ENCODE peak calls at places on chromosomes 4 and X, in eight cellular contexts. V is CD8-positive, alpha-beta memory T cell; L is NCI-H345; H is activated CD4-positive, alpha-beta T cell treated with anti-CD3 and anti-CD28 coated beads, Interleukin-2, amount 50 U/mL, for 4 hours; M is kidney epithelial cell; Z is ELR; U is stimulated activated CD4-positive, alpha-beta T cell treated with anti-CD3 and anti-CD28 coated beads, Interleukin-4, amount 100 ng/mL, for 4 hours; E is T-helper 1 cell. P is an unnamed sample.
A peak's percentile ranks its signal among the peaks of the same experiment; 100 is the strongest.

GRCh38 chr4:6470502-6471302 is 1.7 kb downstream of the PPP2R2C start:
- DNase-seq in V (no peak), L (peak; percentile 40), H (no peak), M (no peak), Z (peak; percentile 52), U (no peak), E (no peak), P (peak; percentile 41)

GRCh38 chrX:2500091-2500680 is 590 bp downstream of the DHRSX start:
- DNase-seq in V (peak; percentile 3), L (no peak), H (no peak), M (no peak), Z (peak; percentile 79), U (no peak), E (no peak), P (no peak)

GRCh38 chr4:162841769-162842168 is 324.9 kb downstream of the NAF1 start:
- DNase-seq in V (no peak), L (no peak), H (no peak), M (no peak), Z (no peak), U (no peak), E (no peak), P (no peak)

GRCh38 chr4:136036744-136037143 is 1495.5 kb downstream of the PCDH18 start:
- DNase-seq in V (no peak), L (no peak), H (no peak), M (peak; percentile 47), Z (peak; percentile 61), U (no peak), E (no peak), P (no peak)

GRCh38 chr4:39698424-39699009 is 581 bp downstream of the UBE2K start:
- DNase-seq in V (no peak), L (peak; percentile 26), H (peak; percentile 18), M (no peak), Z (peak; percentile 58), U (peak; percentile 43), E (peak; percentile 25), P (peak; percentile 67)

GRCh38 chr4:25635501-25635900 is 20.1 kb upstream of the SLC34A2 start:
- DNase-seq in V (no peak), L (no peak), H (no peak), M (no peak), Z (no peak), U (no peak), E (no peak), P (no peak)

GRCh38 chr4:189022441-189023035 is 883.3 kb downstream of the TRIML1 start:
- DNase-seq in V (no peak), L (no peak), H (no peak), M (peak; percentile 9), Z (peak; percentile 34), U (no peak), E (no peak), P (no peak)

GRCh38 chrX:120549483-120550452 is 11.0 kb downstream of the CUL4B start:
- DNase-seq in V (no peak), L (no peak), H (no peak), M (peak; percentile 82), Z (peak; percentile 92), U (no peak), E (no peak), P (no peak)

GRCh38 chr4:139460565-139460964 is 6.6 kb downstream of the RAB33B start:
- DNase-seq in V (no peak), L (no peak), H (no peak), M (no peak), Z (no peak), U (no peak), E (no peak), P (no peak)

GRCh38 chr4:17898553-17898952 is 87.8 kb downstream of the NCAPG start:
- DNase-seq in V (no peak), L (no peak), H (no peak), M (no peak), Z (no peak), U (no peak), E (no peak), P (peak; percentile 70)

GRCh38 chr4:124757121-124757520 is 44.6 kb upstream of the ANKRD50 start:
- DNase-seq in V (no peak), L (no peak), H (no peak), M (no peak), Z (peak; percentile 50), U (no peak), E (no peak), P (no peak)